ENCODE peak calls at places on chromosomes 6 and 20, in nine cellular contexts. N is left ventricle myocardium inferior, G is mammary epithelial cell, R is cardiac muscle cell, X is fibroblast of lung, Q is BJ, S is upper lobe of left lung, H is hepatocyte, W is heart left ventricle. L is an unnamed sample.

GRCh38 chr20:62274332-62275262 is 28.2 kb upstream of the ADRM1 start:
- DNase-seq in N (no peak), G (no peak), R (no peak), X (no peak), Q (no peak), S (no peak), H (no peak), W (no peak), L (no peak)

GRCh38 chr6:108655840-108656650 is 95.3 kb downstream of the FOXO3 start:
- DNase-seq in N (no peak), G (no peak), R (no peak), X (peak), Q (peak), S (no peak), H (peak), W (peak), L (no peak)

GRCh38 chr6:7075341-7075740 is 32.4 kb upstream of the RREB1 start:
- DNase-seq in N (no peak), G (no peak), R (no peak), X (no peak), Q (no peak), S (no peak), H (no peak), W (no peak), L (no peak)

GRCh38 chr20:35766843-35767242 is 5.0 kb upstream of the PHF20 start:
- DNase-seq in N (no peak), G (no peak), R (no peak), X (no peak), Q (no peak), S (no peak), H (no peak), W (no peak), L (no peak)

GRCh38 chr6:119137194-119138072 is 59.0 kb upstream of the FAM184A start:
- DNase-seq in N (no peak), G (peak), R (no peak), X (peak), Q (no peak), S (no peak), H (no peak), W (no peak), L (no peak)

GRCh38 chr20:52490715-52491430 is 299.3 kb upstream of the ZFP64 start:
- DNase-seq in N (no peak), G (peak), R (no peak), X (peak), Q (peak), S (no peak), H (peak), W (no peak), L (no peak)

GRCh38 chr6:113402541-113402940 is 454.6 kb upstream of the MARCKS start:
- DNase-seq in N (no peak), G (no peak), R (peak), X (no peak), Q (no peak), S (no peak), H (no peak), W (no peak), L (no peak)

GRCh38 chr20:9066196-9066595 is 2.7 kb upstream of the PLCB4 start:
- DNase-seq in N (no peak), G (no peak), R (no peak), X (no peak), Q (no peak), S (no peak), H (no peak), W (peak), L (no peak)

GRCh38 chr20:44195613-44196012 is 8.6 kb upstream of the JPH2 start:
- DNase-seq in N (no peak), G (no peak), R (no peak), X (no peak), Q (no peak), S (no peak), H (no peak), W (no peak), L (no peak)

GRCh38 chr6:24489881-24490280 is 503 bp upstream of the GPLD1 start:
- DNase-seq in N (no peak), G (peak), R (no peak), X (no peak), Q (no peak), S (peak), H (peak), W (peak), L (no peak)
- H3K4me3 ChIP-seq in N (no peak), G (no peak), R (no peak), X (no peak), Q (no peak), S (no peak), H (no peak), W (no peak), L (no peak)

GRCh38 chr6:89803271-89803670 is 16.3 kb downstream of the MDN1 start:
- DNase-seq in N (no peak), G (no peak), R (no peak), X (no peak), Q (no peak), S (no peak), H (no peak), W (no peak), L (no peak)

GRCh38 chr6:89799111-89799510 is 20.5 kb downstream of the MDN1 start:
- DNase-seq in N (no peak), G (no peak), R (no peak), X (no peak), Q (no peak), S (no peak), H (no peak), W (no peak), L (no peak)

GRCh38 chr6:89794324-89794723 is 25.3 kb downstream of the MDN1 start:
- DNase-seq in N (no peak), G (no peak), R (no peak), X (no peak), Q (no peak), S (no peak), H (no peak), W (no peak), L (peak)

GRCh38 chr6:89797317-89797716 is 22.3 kb downstream of the MDN1 start:
- DNase-seq in N (no peak), G (no peak), R (no peak), X (peak), Q (no peak), S (no peak), H (no peak), W (peak), L (no peak)

DNA sequence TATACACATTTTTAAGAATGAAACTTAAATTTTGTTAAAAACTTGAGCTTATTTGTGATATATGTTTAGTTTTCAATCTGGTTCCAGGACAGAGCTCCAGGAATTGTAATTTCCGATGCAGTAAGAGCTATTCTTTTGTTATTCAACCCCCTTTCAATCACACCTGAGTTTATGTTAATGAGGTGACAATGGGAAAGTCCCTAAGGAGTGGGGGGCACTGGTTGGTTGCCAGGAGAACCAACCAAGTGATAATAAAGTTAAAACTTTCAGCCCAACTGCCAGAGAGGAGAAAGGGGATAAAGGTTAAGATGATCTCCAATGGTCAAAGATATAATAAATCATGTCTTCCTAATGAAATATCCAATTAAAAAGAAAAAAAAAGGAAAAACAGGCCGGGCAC is 19.8 kb downstream of the MDN1 start:
- DNase-seq in N (no peak), G (no peak), R (no peak), X (no peak), Q (no peak), S (no peak), H (no peak), W (no peak), L (no peak)
- H3K4me3 ChIP-seq in N (no peak), G (no peak), R (no peak), X (no peak), Q (no peak), S (no peak), H (no peak), W (no peak), L (no peak)

DNA sequence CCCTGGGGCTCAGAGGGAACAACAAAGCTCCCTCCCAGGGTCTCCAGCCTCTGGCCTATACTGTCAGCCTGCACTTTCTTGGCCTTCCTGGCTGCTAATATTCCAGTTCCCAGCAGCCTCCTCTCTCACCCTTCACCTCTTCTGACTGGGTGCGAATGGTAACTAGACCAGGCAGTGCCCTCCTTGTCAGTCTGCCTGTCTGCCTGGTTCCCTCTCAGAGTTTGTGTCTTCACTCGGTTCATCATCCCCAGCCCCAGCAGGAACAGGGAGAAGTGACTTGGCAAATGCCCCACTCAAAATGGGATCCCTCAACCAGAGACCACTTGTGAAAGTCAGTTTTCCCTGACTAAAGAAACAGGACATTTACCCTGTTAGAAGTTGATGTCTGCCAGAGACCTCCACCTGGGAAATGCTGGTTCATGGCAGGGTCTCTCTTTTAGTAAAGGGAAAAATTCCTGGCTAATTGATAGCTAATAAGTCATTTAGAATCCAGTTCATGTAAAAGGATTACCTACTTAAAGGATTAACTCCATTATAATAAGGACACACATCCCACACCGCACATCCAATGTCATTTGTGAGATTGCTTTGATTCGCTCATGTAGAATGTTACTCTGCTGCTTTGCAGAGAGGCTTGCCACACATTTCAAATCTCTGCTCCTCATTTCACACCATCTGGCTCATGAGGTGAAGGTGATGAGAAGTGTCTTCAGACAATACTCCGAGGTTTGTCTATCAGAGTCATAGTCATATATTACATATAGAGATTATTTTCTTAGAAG is 18.6 kb upstream of the MICB start:
- DNase-seq in N (no peak), G (no peak), R (no peak), X (no peak), Q (no peak), S (no peak), H (no peak), W (no peak), L (no peak)
- H3K4me3 ChIP-seq in N (no peak), G (no peak), R (no peak), X (no peak), Q (no peak), S (no peak), H (no peak), W (no peak), L (no peak)

GRCh38 chr6:96014846-96015245 is 928 bp upstream of the FUT9 start:
- DNase-seq in N (no peak), G (no peak), R (no peak), X (no peak), Q (no peak), S (no peak), H (no peak), W (no peak), L (no peak)

GRCh38 chr6:96015791-96016776 is at the start of gene FUT9:
- DNase-seq in N (no peak), G (no peak), R (peak), X (no peak), Q (no peak), S (no peak), H (peak), W (peak), L (no peak)

GRCh38 chr6:96013531-96013930 is 2.2 kb upstream of the FUT9 start:
- DNase-seq in N (no peak), G (no peak), R (no peak), X (no peak), Q (no peak), S (no peak), H (no peak), W (no peak), L (no peak)

GRCh38 chr6:96015321-96015790 is 418 bp upstream of the FUT9 start:
- DNase-seq in N (no peak), G (no peak), R (peak), X (no peak), Q (no peak), S (no peak), H (peak), W (no peak), L (no peak)

GRCh38 chr6:96016781-96017180 is 1.0 kb downstream of the FUT9 start:
- DNase-seq in N (no peak), G (no peak), R (no peak), X (no peak), Q (no peak), S (no peak), H (no peak), W (no peak), L (no peak)
- H3K4me3 ChIP-seq in N (no peak), G (no peak), R (peak), X (no peak), Q (no peak), S (no peak), H (no peak), W (no peak), L (no peak)

GRCh38 chr20:23266530-23267398 is 83.8 kb upstream of the NXT1 start:
- DNase-seq in N (no peak), G (no peak), R (peak), X (no peak), Q (no peak), S (no peak), H (no peak), W (no peak), L (no peak)
- H3K4me3 ChIP-seq in N (no peak), G (no peak), R (no peak), X (no peak), Q (no peak), S (no peak), H (no peak), W (no peak), L (no peak)

GRCh38 chr6:85252085-85252484 is 197.8 kb upstream of the NT5E start:
- DNase-seq in N (no peak), G (no peak), R (no peak), X (no peak), Q (no peak), S (no peak), H (no peak), W (no peak), L (no peak)
- H3K4me3 ChIP-seq in N (no peak), G (no peak), R (no peak), X (no peak), Q (no peak), S (no peak), H (no peak), W (no peak), L (no peak)

GRCh38 chr6:78597966-78598365 is 269.4 kb upstream of the IRAK1BP1 start:
- DNase-seq in N (no peak), G (no peak), R (no peak), X (no peak), Q (no peak), S (no peak), H (no peak), W (no peak), L (peak)

GRCh38 chr6:78594667-78595051 is 272.7 kb upstream of the IRAK1BP1 start:
- DNase-seq in N (no peak), G (no peak), R (no peak), X (no peak), Q (no peak), S (no peak), H (no peak), W (no peak), L (no peak)

GRCh38 chr6:78599526-78599925 is 267.8 kb upstream of the IRAK1BP1 start:
- DNase-seq in N (no peak), G (no peak), R (no peak), X (no peak), Q (no peak), S (no peak), H (no peak), W (no peak), L (no peak)

GRCh38 chr6:78593898-78594666 is 273.3 kb upstream of the IRAK1BP1 start:
- DNase-seq in N (no peak), G (peak), R (no peak), X (no peak), Q (no peak), S (no peak), H (no peak), W (no peak), L (no peak)

DNA sequence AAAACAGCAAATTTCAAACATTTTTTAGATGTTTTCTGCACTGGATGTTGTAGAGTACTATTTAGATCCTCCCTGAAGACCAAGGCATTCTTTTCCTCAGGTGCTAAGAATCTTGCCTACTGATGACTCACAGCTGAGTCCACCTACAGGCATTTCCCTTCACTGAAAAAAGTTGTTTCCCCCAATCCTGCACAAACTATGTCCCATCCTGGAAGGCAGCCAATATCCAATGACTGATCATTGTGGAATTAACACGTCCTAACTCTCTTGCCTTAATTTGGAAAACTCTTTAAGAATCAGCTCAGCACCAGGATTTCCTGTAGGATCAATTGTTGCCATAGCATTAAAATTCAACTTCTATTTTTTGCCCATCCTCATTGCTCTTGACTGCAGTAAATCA is 268.4 kb upstream of the IRAK1BP1 start:
- DNase-seq in N (no peak), G (peak), R (no peak), X (peak), Q (peak), S (no peak), H (no peak), W (no peak), L (no peak)
- H3K4me3 ChIP-seq in N (no peak), G (no peak), R (no peak), X (no peak), Q (no peak), S (no peak), H (no peak), W (no peak), L (no peak)

L was measured in Jurkat, Clone E6-1.